ENCODE peak calls at places on chromosomes 1 and 21, in nine cellular contexts. L is lung, A is AG04450, Z is PC-9, P is suprapubic skin, G is cardiac muscle cell, S is upper lobe of right lung, U is A673, V is fibroblast of lung. Y is an unnamed sample.

GRCh38 chr21:16195476-16195875 is 465.7 kb downstream of the USP25 start:
- DNase-seq in L (no peak), A (peak; percentile 13), Z (no peak), P (no peak), G (no peak), S (no peak), U (no peak), V (peak; percentile 86), Y (no peak)

GRCh38 chr1:22579541-22580155 is 16.4 kb downstream of the EPHA8 start:
- DNase-seq in L (no peak), A (no peak), Z (no peak), P (no peak), G (peak; percentile 77), S (no peak), U (no peak), V (no peak), Y (no peak)

GRCh38 chr1:25031601-25031965 is 101.5 kb upstream of the RUNX3 start:
- DNase-seq in L (no peak), A (no peak), Z (no peak), P (no peak), G (no peak), S (no peak), U (no peak), V (no peak), Y (no peak)

GRCh38 chr21:39447264-39447663 is 1.7 kb upstream of the LCA5L start:
- DNase-seq in L (no peak), A (no peak), Z (peak; percentile 53), P (no peak), G (no peak), S (no peak), U (no peak), V (no peak), Y (no peak)

GRCh38 chr1:75992312-75992711 is 60.1 kb upstream of the ASB17 start:
- DNase-seq in L (no peak), A (no peak), Z (no peak), P (no peak), G (no peak), S (no peak), U (no peak), V (no peak), Y (no peak)

GRCh38 chr1:230977781-230978490 is 725 bp downstream of the TTC13 start:
- DNase-seq in L (peak; percentile 32), A (no peak), Z (peak; percentile 35), P (no peak), G (peak; percentile 61), S (peak; percentile 74), U (peak; percentile 49), V (peak; percentile 18), Y (no peak)

GRCh38 chr1:32925360-32926142 is 24.4 kb upstream of the TMEM54 start:
- DNase-seq in L (peak; percentile 40), A (no peak), Z (no peak), P (no peak), G (peak; percentile 74), S (no peak), U (no peak), V (peak; percentile 23), Y (no peak)

GRCh38 chr1:170377896-170378634 is 153.9 kb upstream of the GORAB start:
- DNase-seq in L (no peak), A (no peak), Z (no peak), P (no peak), G (no peak), S (no peak), U (no peak), V (peak; percentile 38), Y (no peak)

GRCh38 chr1:208107817-208108608 is 136.2 kb downstream of the PLXNA2 start:
- DNase-seq in L (peak; percentile 52), A (no peak), Z (peak; percentile 81), P (no peak), G (no peak), S (no peak), U (no peak), V (peak; percentile 56), Y (peak; percentile 61)

DNA sequence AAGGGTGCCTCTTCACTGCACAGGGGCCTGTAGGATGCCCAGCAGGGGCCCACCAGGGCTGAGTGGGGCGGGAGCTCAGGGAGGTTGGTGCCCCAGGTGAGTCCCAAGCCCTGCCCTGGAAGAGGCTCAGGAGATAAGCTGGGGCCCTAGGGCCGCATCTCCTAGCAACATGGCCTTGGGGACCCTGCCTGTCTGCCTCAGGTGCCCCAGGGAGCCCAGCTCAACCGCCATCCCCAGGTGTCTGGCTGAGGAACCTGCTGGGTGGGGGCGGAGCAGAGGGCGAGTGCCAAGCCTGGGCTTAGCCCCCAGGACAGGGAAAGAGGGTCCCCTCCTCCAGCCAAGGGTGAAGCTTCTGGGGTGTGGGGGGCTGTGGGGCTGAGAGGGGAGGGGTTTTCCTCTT is 54.8 kb downstream of the FOXO6 start:
- DNase-seq in L (no peak), A (no peak), Z (no peak), P (no peak), G (no peak), S (no peak), U (no peak), V (no peak), Y (no peak)
- H3K4me3 ChIP-seq in L (no peak overlapping the region), A (no peak overlapping the region), Z (no peak overlapping the region), P (no peak overlapping the region), G (no peak overlapping the region), S (no peak overlapping the region), U (no peak overlapping the region), V (no peak overlapping the region), Y (no peak overlapping the region)

GRCh38 chr1:61341426-61341825 is 259.1 kb downstream of the NFIA start:
- DNase-seq in L (no peak), A (no peak), Z (no peak), P (no peak), G (no peak), S (peak; percentile 73), U (no peak), V (no peak), Y (no peak)

GRCh38 chr1:61337037-61337436 is 254.7 kb downstream of the NFIA start:
- DNase-seq in L (no peak), A (no peak), Z (no peak), P (no peak), G (no peak), S (no peak), U (no peak), V (peak; percentile 11), Y (no peak)

GRCh38 chr1:61337471-61337870 is 255.1 kb downstream of the NFIA start:
- DNase-seq in L (no peak), A (no peak), Z (no peak), P (no peak), G (peak; percentile 38), S (no peak), U (no peak), V (peak; percentile 59), Y (no peak)

GRCh38 chr1:61338899-61339298 is 256.5 kb downstream of the NFIA start:
- DNase-seq in L (no peak), A (no peak), Z (no peak), P (no peak), G (no peak), S (no peak), U (no peak), V (no peak), Y (no peak)

DNA sequence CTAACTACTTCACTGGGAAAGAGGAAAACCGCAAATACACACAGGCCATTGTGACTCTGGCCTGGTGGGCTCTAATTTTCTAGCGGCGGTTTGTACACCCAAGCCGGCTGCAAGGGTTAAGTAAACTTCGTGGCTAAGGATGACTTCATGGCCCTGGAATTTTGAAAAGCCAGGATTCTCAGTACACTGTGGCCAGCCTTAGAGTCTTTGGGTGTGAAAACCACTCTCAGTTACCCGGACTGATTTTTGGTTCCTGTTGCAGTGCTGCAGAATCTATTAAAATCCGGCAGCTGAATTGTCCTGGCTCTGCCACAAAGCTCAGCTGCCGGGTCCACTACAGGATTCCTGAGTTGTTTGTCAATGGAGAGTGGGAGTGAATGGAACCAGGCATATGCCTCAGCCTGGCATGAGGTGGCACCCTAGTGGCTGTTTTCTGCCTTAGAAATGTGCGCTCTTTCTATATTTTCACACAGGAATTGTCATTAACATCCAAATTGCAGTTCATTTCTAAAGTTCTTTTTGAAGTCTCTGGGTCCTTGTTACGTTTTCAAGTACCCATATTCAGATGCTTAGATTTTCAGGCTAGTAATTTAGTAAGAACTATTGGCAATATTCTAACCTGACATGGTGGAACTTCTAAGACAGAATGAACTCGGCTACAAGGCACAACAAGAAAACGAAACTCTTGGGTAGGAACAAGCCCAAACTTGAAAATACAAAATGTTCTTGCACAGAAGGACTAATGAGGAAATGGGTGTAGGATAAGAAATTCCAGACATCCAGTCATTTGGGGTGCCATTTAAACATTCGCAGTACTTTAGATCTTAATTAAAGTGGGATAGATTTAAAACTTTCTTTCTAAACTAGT is 255.9 kb downstream of the NFIA start:
- DNase-seq in L (peak; percentile 73), A (no peak), Z (peak; percentile 79), P (peak; percentile 85), G (peak; percentile 64), S (peak; percentile 76), U (peak; percentile 87), V (peak; percentile 95), Y (peak; percentile 92)
- TF ChIP-seq CTCF in L (peak; percentile 53), A (peak; percentile 62), Z (peak; percentile 77), P (peak; percentile 64), G (peak; percentile 59), S (peak; percentile 72), U (peak; percentile 86), V (peak; percentile 73), Y (peak; percentile 78)

GRCh38 chr21:28100366-28100765 is 892.3 kb downstream of the LTN1 start:
- DNase-seq in L (no peak), A (no peak), Z (no peak), P (no peak), G (no peak), S (no peak), U (no peak), V (no peak), Y (no peak)
- H3K27me3 ChIP-seq in L (no peaks in the 10 kb centered on the region), A (no peaks in the 10 kb centered on the region), Z (no peaks in the 10 kb centered on the region), P (no peaks in the 10 kb centered on the region), G (no peaks in the 10 kb centered on the region), S (no peaks in the 10 kb centered on the region), U (no peaks in the 10 kb centered on the region), V (no peaks in the 10 kb centered on the region), Y (no peaks in the 10 kb centered on the region)

GRCh38 chr1:204304067-204304466 is 55.7 kb downstream of the PLEKHA6 start:
- DNase-seq in L (no peak), A (no peak), Z (peak; percentile 31), P (no peak), G (no peak), S (no peak), U (no peak), V (no peak), Y (no peak)

GRCh38 chr1:204308023-204308628 is 51.6 kb downstream of the PLEKHA6 start:
- DNase-seq in L (no peak), A (no peak), Z (no peak), P (no peak), G (no peak), S (no peak), U (no peak), V (no peak), Y (no peak)

GRCh38 chr1:204302769-204303168 is 57.0 kb downstream of the PLEKHA6 start:
- DNase-seq in L (no peak), A (no peak), Z (no peak), P (no peak), G (no peak), S (no peak), U (no peak), V (no peak), Y (no peak)

GRCh38 chr1:204307334-204307883 is 52.3 kb downstream of the PLEKHA6 start:
- DNase-seq in L (peak; percentile 43), A (no peak), Z (no peak), P (no peak), G (peak; percentile 63), S (peak; percentile 73), U (no peak), V (peak; percentile 73), Y (no peak)

DNA sequence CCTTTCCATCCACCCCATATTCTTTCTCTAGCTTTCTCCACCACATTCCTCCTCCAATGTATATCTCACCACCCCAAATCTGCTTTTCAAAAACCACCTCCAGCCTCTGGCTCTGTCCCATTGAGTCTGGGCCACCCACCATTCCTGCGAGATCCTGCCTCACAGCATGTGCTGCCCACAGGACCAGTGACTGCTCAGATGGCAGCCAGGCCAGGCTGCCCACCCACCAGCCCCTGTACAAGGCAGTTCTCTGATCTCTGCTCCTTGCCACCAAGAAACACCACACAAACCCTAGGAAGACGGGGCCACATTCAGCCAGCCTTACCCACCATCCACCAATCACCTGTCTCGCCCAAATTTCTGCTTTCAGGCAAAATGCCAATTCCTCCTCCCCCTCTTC is 53.7 kb downstream of the PLEKHA6 start:
- DNase-seq in L (no peak), A (no peak), Z (no peak), P (no peak), G (no peak), S (no peak), U (no peak), V (no peak), Y (no peak)
- H3K4me3 ChIP-seq in L (no peak overlapping the region), A (peak overlapping the region; percentile 56), Z (no peak overlapping the region), P (no peak overlapping the region), G (no peak overlapping the region), S (no peak overlapping the region), U (no peak overlapping the region), V (no peak overlapping the region), Y (no peak overlapping the region)

Y was measured in kidney epithelial cell.